ENCODE peak calls at places on chromosomes 11 and 22, in six cellular contexts. One of them, this sample, is unnamed.

GRCh38 chr11:33063326-33063775 is 24.0 kb downstream of the TCP11L1 start:
- DNase-seq in tibial nerve: no peak
- DNase-seq in fibroblast of lung: peak
- DNase-seq in adrenal gland: no peak
- DNase-seq in nephron progenitor cell: no peak
- DNase-seq in neural progenitor cell: no peak
- DNase-seq in this sample: no peak

GRCh38 chr11:124310746-124311145 is 3.0 kb downstream of the OR8D1 start:
- DNase-seq in neural progenitor cell: no peak
- DNase-seq in fibroblast of lung: no peak
- DNase-seq in tibial nerve: no peak
- DNase-seq in adrenal gland: no peak
- DNase-seq in nephron progenitor cell: no peak
- DNase-seq in this sample: no peak

GRCh38 chr11:32616903-32617302 is 33.3 kb downstream of the EIF3M start:
- DNase-seq in fibroblast of lung: no peak
- DNase-seq in nephron progenitor cell: no peak
- DNase-seq in adrenal gland: no peak
- DNase-seq in neural progenitor cell: no peak
- DNase-seq in tibial nerve: no peak
- DNase-seq in this sample: no peak

GRCh38 chr11:44572884-44573283 is 7.4 kb downstream of the CD82 start:
- DNase-seq in fibroblast of lung: no peak
- DNase-seq in nephron progenitor cell: no peak
- DNase-seq in neural progenitor cell: no peak
- DNase-seq in tibial nerve: no peak
- DNase-seq in adrenal gland: no peak
- DNase-seq in this sample: no peak

GRCh38 chr11:15471028-15471708 is 356.4 kb downstream of the INSC start:
- DNase-seq in neural progenitor cell: no peak
- DNase-seq in fibroblast of lung: no peak
- DNase-seq in tibial nerve: no peak
- DNase-seq in nephron progenitor cell: no peak
- DNase-seq in adrenal gland: no peak
- DNase-seq in this sample: no peak

GRCh38 chr11:9956483-9956882 is 292.6 kb downstream of the SWAP70 start:
- DNase-seq in adrenal gland: no peak
- DNase-seq in neural progenitor cell: no peak
- DNase-seq in nephron progenitor cell: no peak
- DNase-seq in fibroblast of lung: peak
- DNase-seq in tibial nerve: no peak
- DNase-seq in this sample: no peak

GRCh38 chr11:65077466-65077865 is 6.4 kb downstream of the CDCA5 start:
- DNase-seq in nephron progenitor cell: no peak
- DNase-seq in fibroblast of lung: no peak
- DNase-seq in adrenal gland: no peak
- DNase-seq in tibial nerve: no peak
- DNase-seq in neural progenitor cell: no peak
- DNase-seq in this sample: no peak

GRCh38 chr11:69912911-69913451 is 93.8 kb upstream of the FGF3 start:
- DNase-seq in fibroblast of lung: peak
- DNase-seq in neural progenitor cell: peak
- DNase-seq in nephron progenitor cell: peak
- DNase-seq in adrenal gland: peak
- DNase-seq in tibial nerve: no peak
- DNase-seq in this sample: peak

GRCh38 chr22:23376256-23376655 is 195.9 kb downstream of the BCR start:
- DNase-seq in nephron progenitor cell: no peak
- DNase-seq in tibial nerve: no peak
- DNase-seq in adrenal gland: no peak
- DNase-seq in fibroblast of lung: no peak
- DNase-seq in neural progenitor cell: no peak
- DNase-seq in this sample: no peak

GRCh38 chr11:829116-829945 is 1.6 kb downstream of the CRACR2B start:
- DNase-seq in tibial nerve: no peak
- DNase-seq in nephron progenitor cell: no peak
- DNase-seq in neural progenitor cell: peak
- DNase-seq in fibroblast of lung: no peak
- DNase-seq in adrenal gland: no peak
- DNase-seq in this sample: no peak

GRCh38 chr11:69140635-69141034 is 15.1 kb upstream of the SMIM38 start:
- DNase-seq in adrenal gland: no peak
- DNase-seq in neural progenitor cell: no peak
- DNase-seq in tibial nerve: no peak
- DNase-seq in fibroblast of lung: no peak
- DNase-seq in nephron progenitor cell: no peak
- DNase-seq in this sample: no peak

GRCh38 chr11:74017631-74018030 is 8.7 kb upstream of the UCP3 start:
- DNase-seq in neural progenitor cell: no peak
- DNase-seq in nephron progenitor cell: no peak
- DNase-seq in adrenal gland: no peak
- DNase-seq in tibial nerve: no peak
- DNase-seq in fibroblast of lung: no peak
- DNase-seq in this sample: no peak

DNA sequence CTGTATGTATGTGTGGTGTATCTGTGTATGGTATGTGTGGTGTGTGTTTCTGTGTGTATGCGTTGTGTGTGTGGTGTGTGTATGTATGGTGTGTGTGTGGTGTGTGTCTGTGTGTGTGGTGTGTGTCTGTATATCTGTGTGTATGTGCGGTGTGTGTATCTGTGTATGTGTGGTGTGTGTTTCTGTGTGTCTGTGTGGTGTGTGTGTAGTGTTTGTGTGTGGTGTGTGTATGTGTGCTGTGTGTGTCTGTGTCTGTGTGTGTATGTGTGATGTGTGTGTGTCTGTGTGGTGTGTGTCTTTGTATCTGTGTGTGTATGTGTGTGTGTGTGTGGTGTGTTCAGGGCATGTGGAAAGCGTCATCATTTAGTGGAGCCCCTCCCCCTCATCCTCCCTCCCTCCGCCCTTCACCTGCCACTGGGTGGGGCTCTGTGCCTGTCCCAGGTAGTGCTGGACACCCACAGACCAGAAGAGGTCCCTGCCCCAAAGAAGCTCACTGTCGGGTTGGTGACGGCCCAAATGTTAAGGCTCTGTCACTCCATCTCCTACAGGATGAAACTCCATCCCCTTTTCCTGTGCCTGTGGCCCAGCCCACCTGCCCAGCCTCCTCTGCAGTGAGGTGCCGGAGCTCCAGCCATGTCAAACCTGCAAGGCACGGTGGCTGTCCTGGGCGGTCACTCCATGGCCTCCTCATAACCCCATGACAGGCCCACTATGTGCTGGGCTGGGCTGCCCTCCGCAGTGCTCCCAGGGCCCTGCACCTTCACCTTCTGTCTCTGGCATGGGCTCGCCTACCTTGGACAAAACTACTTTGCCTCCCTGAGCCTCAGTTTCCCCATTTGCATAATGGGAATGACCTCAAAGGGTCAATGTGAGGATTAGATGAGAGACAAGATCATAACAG is 23.4 kb upstream of the SHISAL1 start:
- DNase-seq in adrenal gland: no peak
- DNase-seq in neural progenitor cell: peak
- DNase-seq in tibial nerve: no peak
- DNase-seq in nephron progenitor cell: no peak
- DNase-seq in fibroblast of lung: no peak
- DNase-seq in this sample: no peak
- TF ChIP-seq CTCF in adrenal gland: no peak
- TF ChIP-seq CTCF in neural progenitor cell: peak
- TF ChIP-seq CTCF in tibial nerve: no peak
- TF ChIP-seq CTCF in nephron progenitor cell: no peak
- TF ChIP-seq CTCF in fibroblast of lung: no peak
- TF ChIP-seq CTCF in this sample: no peak

GRCh38 chr22:31870890-31871289 is 73.4 kb upstream of the YWHAH start:
- DNase-seq in neural progenitor cell: no peak
- DNase-seq in tibial nerve: no peak
- DNase-seq in fibroblast of lung: peak
- DNase-seq in nephron progenitor cell: no peak
- DNase-seq in adrenal gland: no peak
- DNase-seq in this sample: no peak
- TF ChIP-seq CTCF in neural progenitor cell: no peak
- TF ChIP-seq CTCF in tibial nerve: no peak
- TF ChIP-seq CTCF in fibroblast of lung: no peak
- TF ChIP-seq CTCF in nephron progenitor cell: no peak
- TF ChIP-seq CTCF in adrenal gland: no peak
- TF ChIP-seq CTCF in this sample: no peak

DNA sequence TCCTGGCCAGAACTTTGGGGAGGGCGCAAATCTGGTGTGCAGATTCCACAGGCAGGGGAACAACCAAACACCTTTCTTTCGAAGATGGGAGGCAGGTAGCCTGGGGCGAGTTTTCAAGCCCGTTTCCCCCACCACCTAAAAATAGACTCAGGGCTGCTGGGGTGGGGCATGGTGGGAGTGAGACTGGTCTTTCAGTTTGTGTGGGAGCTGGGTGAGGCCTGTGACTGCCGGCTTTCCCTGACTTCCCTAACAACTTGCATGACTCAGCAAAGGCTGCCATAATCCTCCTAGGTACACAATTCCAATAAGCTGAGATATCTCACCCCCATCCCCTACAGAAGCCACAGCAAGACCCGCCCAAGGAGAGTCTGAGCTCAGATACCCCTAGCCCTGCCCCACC is 4.3 kb upstream of the OR5B12 start:
- DNase-seq in nephron progenitor cell: no peak
- DNase-seq in neural progenitor cell: no peak
- DNase-seq in tibial nerve: no peak
- DNase-seq in fibroblast of lung: no peak
- DNase-seq in adrenal gland: no peak
- DNase-seq in this sample: no peak
- TF ChIP-seq CTCF in nephron progenitor cell: no peak
- TF ChIP-seq CTCF in neural progenitor cell: no peak
- TF ChIP-seq CTCF in tibial nerve: no peak
- TF ChIP-seq CTCF in fibroblast of lung: no peak
- TF ChIP-seq CTCF in adrenal gland: no peak
- TF ChIP-seq CTCF in this sample: no peak

GRCh38 chr11:8232849-8233606 is 30.6 kb downstream of the LMO1 start:
- DNase-seq in neural progenitor cell: no peak
- DNase-seq in fibroblast of lung: no peak
- DNase-seq in tibial nerve: no peak
- DNase-seq in nephron progenitor cell: no peak
- DNase-seq in adrenal gland: no peak
- DNase-seq in this sample: no peak
- TF ChIP-seq CTCF in neural progenitor cell: no peak
- TF ChIP-seq CTCF in fibroblast of lung: no peak
- TF ChIP-seq CTCF in tibial nerve: no peak
- TF ChIP-seq CTCF in nephron progenitor cell: no peak
- TF ChIP-seq CTCF in adrenal gland: no peak
- TF ChIP-seq CTCF in this sample: no peak

DNA sequence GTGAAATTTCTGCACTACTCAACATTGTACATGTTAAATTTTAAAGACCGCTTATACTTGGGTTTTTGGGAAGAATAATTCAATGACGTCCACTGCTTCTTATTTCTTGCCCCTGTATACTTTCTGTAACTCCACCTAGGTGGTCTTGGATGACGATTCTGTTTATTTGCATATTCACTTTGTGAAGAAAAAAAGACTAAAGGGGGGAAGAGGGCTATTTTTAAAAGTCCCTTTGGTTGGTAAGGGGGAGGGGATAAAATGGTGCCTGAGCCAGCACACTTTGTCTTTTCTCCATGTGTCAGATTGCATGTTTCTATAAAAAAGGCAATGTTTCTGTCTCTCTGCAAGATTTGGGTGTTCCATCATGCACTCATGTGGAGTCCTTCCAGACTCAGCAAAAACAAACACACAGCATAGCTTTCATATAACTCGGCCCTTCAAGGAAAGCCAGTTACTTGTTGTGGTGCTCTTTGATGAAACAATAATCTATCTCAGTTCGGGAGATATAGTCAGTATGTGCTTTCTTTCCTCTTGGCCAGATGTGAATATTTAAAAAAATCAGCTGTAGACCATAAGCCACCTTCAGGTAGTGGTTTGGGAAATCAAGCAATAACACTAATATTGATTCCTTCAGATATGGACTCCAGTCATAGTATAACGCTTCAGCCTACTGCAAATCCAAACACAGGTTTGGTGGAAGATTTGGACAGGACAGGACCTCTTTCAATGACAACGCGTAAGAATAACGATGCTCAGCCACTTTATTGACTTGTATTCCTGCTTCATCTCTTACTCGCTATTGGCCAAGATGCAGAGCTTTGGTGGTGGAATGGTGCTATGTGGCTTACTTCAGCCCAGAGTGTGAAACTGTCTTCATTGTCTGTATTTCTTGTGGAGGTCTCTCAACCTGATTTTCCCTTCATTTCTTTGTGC is 68.8 kb downstream of the CD44 start:
- DNase-seq in neural progenitor cell: no peak
- DNase-seq in adrenal gland: no peak
- DNase-seq in fibroblast of lung: peak
- DNase-seq in tibial nerve: no peak
- DNase-seq in nephron progenitor cell: no peak
- DNase-seq in this sample: no peak
- TF ChIP-seq CTCF in neural progenitor cell: no peak
- TF ChIP-seq CTCF in adrenal gland: no peak
- TF ChIP-seq CTCF in fibroblast of lung: no peak
- TF ChIP-seq CTCF in tibial nerve: no peak
- TF ChIP-seq CTCF in nephron progenitor cell: no peak
- TF ChIP-seq CTCF in this sample: no peak

This sample was measured in uterus.